ENCODE peak calls at places on chromosomes 16 and 17, in six cellular contexts. R is psoas muscle; U is fibroblast of lung; Z is upper lobe of right lung; B is CD8-positive, alpha-beta T cell; W is adrenal gland. I is an unnamed sample.

GRCh38 chr17:78013683-78014467 is 55.4 kb downstream of the TNRC6C start:
- DNase-seq in R (no peak), U (peak; percentile 58), Z (no peak), B (peak; percentile 46), W (peak; percentile 45), I (no peak)

GRCh38 chr16:12256880-12257279 is 280.3 kb downstream of the SNX29 start:
- DNase-seq in R (no peak), U (no peak), Z (no peak), B (no peak), W (no peak), I (no peak)

GRCh38 chr17:74052993-74053744 is 150.3 kb upstream of the RPL38 start:
- DNase-seq in R (no peak), U (no peak), Z (no peak), B (no peak), W (no peak), I (no peak)

GRCh38 chr17:83116311-83116771 is 36.9 kb downstream of the METRNL start:
- DNase-seq in R (peak; percentile 49), U (no peak), Z (no peak), B (no peak), W (no peak), I (no peak)

GRCh38 chr17:45123930-45124796 is 8.2 kb downstream of the PLCD3 start:
- DNase-seq in R (peak; percentile 85), U (peak; percentile 94), Z (no peak), B (no peak), W (peak; percentile 90), I (peak; percentile 82)

GRCh38 chr16:14354561-14355351 is 275.3 kb downstream of the PARN start:
- DNase-seq in R (no peak), U (no peak), Z (no peak), B (no peak), W (peak; percentile 92), I (no peak)

GRCh38 chr17:9911089-9911488 is 6.0 kb upstream of the RCVRN start:
- DNase-seq in R (no peak), U (no peak), Z (no peak), B (no peak), W (no peak), I (no peak)

GRCh38 chr17:40900819-40901356 is 15.8 kb upstream of the KRT20 start:
- DNase-seq in R (no peak), U (no peak), Z (no peak), B (no peak), W (no peak), I (no peak)

GRCh38 chr17:27324940-27325339 is 31.0 kb downstream of the WSB1 start:
- DNase-seq in R (no peak), U (no peak), Z (no peak), B (no peak), W (no peak), I (no peak)

GRCh38 chr16:10552998-10553491 is 27.4 kb downstream of the EMP2 start:
- DNase-seq in R (peak; percentile 61), U (no peak), Z (peak; percentile 68), B (peak; percentile 54), W (peak; percentile 24), I (no peak)

GRCh38 chr17:78118801-78119241 is 9.7 kb downstream of the TMC6 start:
- DNase-seq in R (no peak), U (no peak), Z (no peak), B (no peak), W (no peak), I (no peak)

GRCh38 chr17:21218101-21218500 is 4.1 kb upstream of the TMEM11 start:
- DNase-seq in R (no peak), U (no peak), Z (no peak), B (no peak), W (no peak), I (no peak)

GRCh38 chr16:57810197-57811024 is 8.1 kb upstream of the KIFC3 start:
- DNase-seq in R (peak; percentile 84), U (peak; percentile 83), Z (peak; percentile 90), B (peak; percentile 85), W (peak; percentile 93), I (peak; percentile 89)

GRCh38 chr16:67857547-67858233 is 10.2 kb upstream of the CENPT start:
- DNase-seq in R (peak; percentile 92), U (peak; percentile 92), Z (peak; percentile 84), B (peak; percentile 44), W (peak; percentile 91), I (peak; percentile 92)

GRCh38 chr17:63498621-63499195 is 21.8 kb downstream of the ACE start:
- DNase-seq in R (no peak), U (peak; percentile 71), Z (no peak), B (no peak), W (no peak), I (no peak)

GRCh38 chr17:8581002-8581658 is 49.4 kb downstream of the MYH10 start:
- DNase-seq in R (no peak), U (peak; percentile 20), Z (no peak), B (no peak), W (no peak), I (no peak)

GRCh38 chr16:70749006-70749678 is 51.8 kb downstream of the VAC14 start:
- DNase-seq in R (no peak), U (no peak), Z (no peak), B (no peak), W (no peak), I (no peak)

GRCh38 chr16:25143898-25144297 is 32.4 kb downstream of the LCMT1 start:
- DNase-seq in R (no peak), U (no peak), Z (no peak), B (no peak), W (no peak), I (no peak)

GRCh38 chr17:31691251-31691905 is 167.7 kb downstream of the COPRS start:
- DNase-seq in R (no peak), U (no peak), Z (no peak), B (no peak), W (no peak), I (no peak)

GRCh38 chr16:56866955-56867830 is 2.2 kb downstream of the SLC12A3 start:
- DNase-seq in R (no peak), U (peak; percentile 50), Z (no peak), B (no peak), W (peak; percentile 55), I (no peak)

GRCh38 chr16:4140652-4141051 is 24.4 kb upstream of the ADCY9 start:
- DNase-seq in R (no peak), U (peak; percentile 74), Z (no peak), B (no peak), W (no peak), I (peak; percentile 9)

GRCh38 chr17:27990100-27990499 is 52.4 kb upstream of the NLK start:
- DNase-seq in R (no peak), U (no peak), Z (no peak), B (no peak), W (no peak), I (no peak)

GRCh38 chr16:29743827-29744531 is 1.8 kb downstream of the C16orf54 start:
- DNase-seq in R (no peak), U (no peak), Z (no peak), B (peak; percentile 57), W (no peak), I (no peak)

GRCh38 chr16:81394966-81395655 is 49.5 kb upstream of the CMIP start:
- DNase-seq in R (no peak), U (no peak), Z (no peak), B (no peak), W (no peak), I (no peak)

GRCh38 chr17:73211745-73212144 is 18.9 kb downstream of the COG1 start:
- DNase-seq in R (no peak), U (no peak), Z (no peak), B (peak; percentile 88), W (no peak), I (no peak)

GRCh38 chr17:48646183-48647102 is 20.3 kb upstream of the HOXB9 start:
- DNase-seq in R (no peak), U (no peak), Z (no peak), B (peak; percentile 42), W (no peak), I (no peak)

GRCh38 chr16:9122969-9123368 is 31.5 kb downstream of the HAPSTR1 start:
- DNase-seq in R (no peak), U (no peak), Z (no peak), B (no peak), W (no peak), I (no peak)

GRCh38 chr17:79298801-79299200 is 224.2 kb downstream of the ENGASE start:
- DNase-seq in R (no peak), U (no peak), Z (no peak), B (no peak), W (no peak), I (no peak)

GRCh38 chr17:79294459-79295071 is 219.9 kb downstream of the ENGASE start:
- DNase-seq in R (peak; percentile 78), U (peak; percentile 34), Z (peak; percentile 83), B (no peak), W (peak; percentile 63), I (no peak)

GRCh38 chr17:79296290-79296689 is 221.7 kb downstream of the ENGASE start:
- DNase-seq in R (no peak), U (no peak), Z (no peak), B (no peak), W (no peak), I (no peak)

GRCh38 chr17:79299349-79299748 is 224.7 kb downstream of the ENGASE start:
- DNase-seq in R (no peak), U (no peak), Z (no peak), B (no peak), W (no peak), I (no peak)

DNA sequence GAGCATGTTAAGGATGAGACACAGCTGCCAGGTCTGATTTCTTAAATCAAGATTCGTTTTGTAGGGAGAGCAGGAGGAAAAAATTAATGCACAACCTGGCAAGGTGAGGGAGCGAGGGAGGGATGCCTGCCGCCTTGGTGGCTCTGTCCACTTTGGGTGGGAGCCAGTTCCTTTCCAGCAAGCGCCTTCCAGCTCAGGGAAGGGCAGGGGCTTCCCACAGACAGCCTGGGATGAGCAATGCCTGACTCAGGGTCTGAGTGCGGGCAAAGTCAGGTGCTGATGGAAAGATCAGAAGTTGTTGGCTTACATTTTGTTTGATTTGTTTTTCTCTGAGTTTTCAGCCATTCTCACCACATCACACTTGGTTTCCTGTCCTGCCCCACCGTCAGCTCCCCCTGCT is 220.7 kb downstream of the ENGASE start:
- DNase-seq in R (no peak), U (no peak), Z (no peak), B (no peak), W (no peak), I (no peak)
- H3K27me3 ChIP-seq in R (peaks cover 1% of the 10 kb centered on the region), U (no peaks in the 10 kb centered on the region), Z (peaks cover 23% of the 10 kb centered on the region), B (no peaks in the 10 kb centered on the region), W (peaks cover 15% of the 10 kb centered on the region), I (peaks cover 12% of the 10 kb centered on the region)

GRCh38 chr17:80006339-80006720 is 29.3 kb downstream of the TBC1D16 start:
- DNase-seq in R (no peak), U (no peak), Z (no peak), B (no peak), W (no peak), I (no peak)
- H3K4me3 ChIP-seq in R (no peak overlapping the region), U (no peak overlapping the region), Z (no peak overlapping the region), B (no peak overlapping the region), W (no peak overlapping the region), I (no peak overlapping the region)

DNA sequence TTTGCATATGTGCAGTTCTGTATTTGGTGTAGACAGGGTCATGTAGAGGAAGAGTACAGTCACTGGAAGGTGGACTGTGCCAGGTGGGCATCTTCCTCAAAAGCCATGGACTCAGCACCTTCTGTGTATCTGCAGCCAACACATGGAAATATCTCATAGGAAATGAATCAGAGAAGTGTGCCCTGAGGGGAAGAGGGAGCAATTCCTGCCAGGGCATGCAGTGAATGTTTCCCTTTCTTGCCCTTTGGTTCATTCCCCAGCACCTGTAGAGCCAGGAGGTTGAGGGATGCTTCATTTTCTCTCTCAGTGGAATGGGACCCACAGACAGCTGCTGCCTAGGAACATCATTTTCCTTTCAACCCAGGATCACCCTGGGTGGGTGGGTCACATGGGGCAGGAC is 146.1 kb upstream of the HSBP1 start:
- DNase-seq in R (no peak), U (no peak), Z (no peak), B (no peak), W (no peak), I (no peak)
- TF ChIP-seq CTCF in R (no peak), U (no peak), Z (no peak), B (no peak), W (no peak), I (no peak)

GRCh38 chr17:76075364-76076099 is 951 bp downstream of the GALR2 start:
- DNase-seq in R (no peak), U (no peak), Z (peak; percentile 61), B (no peak), W (no peak), I (no peak)
- H3K27me3 ChIP-seq in R (peaks cover 36% of the 10 kb centered on the region), U (peaks cover 65% of the 10 kb centered on the region), Z (peaks cover 58% of the 10 kb centered on the region), B (peaks cover 18% of the 10 kb centered on the region), W (peaks cover 62% of the 10 kb centered on the region), I (peaks cover 71% of the 10 kb centered on the region)